ENCODE peak calls at places on chromosome 21, in ten cellular contexts. Y is testis; G is glutamatergic neuron; K is osteocyte; M is CD4-positive, alpha-beta T cell; D is GM13976; I is gastrocnemius medialis; C is ovary; L is adrenal gland; H is BJ. J is an unnamed sample.

GRCh38 chr21:27171704-27172103 is 204.8 kb upstream of the ADAMTS5 start:
- DNase-seq in Y (no peak), G (no peak), K (no peak), M (no peak), D (no peak), I (no peak), C (no peak), L (no peak), H (peak), J (no peak)

GRCh38 chr21:39564200-39564599 is 48.5 kb upstream of the B3GALT5 start:
- DNase-seq in Y (no peak), G (no peak), K (no peak), M (no peak), D (no peak), I (no peak), C (no peak), L (peak), H (no peak), J (no peak)

GRCh38 chr21:40053007-40053406 is 185.8 kb downstream of the PCP4 start:
- DNase-seq in Y (no peak), G (no peak), K (no peak), M (no peak), D (no peak), I (peak), C (no peak), L (peak), H (no peak), J (no peak)

GRCh38 chr21:37461494-37461893 is 94.9 kb downstream of the DYRK1A start:
- DNase-seq in Y (no peak), G (no peak), K (no peak), M (no peak), D (peak), I (no peak), C (no peak), L (no peak), H (no peak), J (no peak)

GRCh38 chr21:26116456-26117011 is 54.0 kb downstream of the APP start:
- DNase-seq in Y (no peak), G (no peak), K (no peak), M (no peak), D (no peak), I (no peak), C (no peak), L (no peak), H (peak), J (no peak)

GRCh38 chr21:25637846-25638245 is 1.2 kb upstream of the JAM2 start:
- DNase-seq in Y (peak), G (no peak), K (no peak), M (no peak), D (no peak), I (no peak), C (no peak), L (no peak), H (no peak), J (no peak)

GRCh38 chr21:42555756-42556438 is 42.2 kb downstream of the SLC37A1 start:
- DNase-seq in Y (no peak), G (peak), K (no peak), M (no peak), D (no peak), I (no peak), C (peak), L (peak), H (no peak), J (no peak)

GRCh38 chr21:16588433-16588860 is 858.7 kb downstream of the USP25 start:
- DNase-seq in Y (peak), G (peak), K (peak), M (no peak), D (no peak), I (peak), C (peak), L (peak), H (peak), J (peak)

GRCh38 chr21:39386194-39386593 is 37.3 kb upstream of the HMGN1 start:
- DNase-seq in Y (peak), G (no peak), K (no peak), M (peak), D (no peak), I (no peak), C (peak), L (peak), H (no peak), J (no peak)

GRCh38 chr21:25999935-26000582 is 170.5 kb downstream of the APP start:
- DNase-seq in Y (no peak), G (no peak), K (no peak), M (peak), D (no peak), I (no peak), C (no peak), L (no peak), H (no peak), J (no peak)

GRCh38 chr21:36109868-36110267 is 25.0 kb upstream of the CBR3 start:
- DNase-seq in Y (no peak), G (no peak), K (no peak), M (no peak), D (no peak), I (no peak), C (no peak), L (no peak), H (no peak), J (no peak)

GRCh38 chr21:36103434-36103833 is 31.4 kb upstream of the CBR3 start:
- DNase-seq in Y (no peak), G (no peak), K (no peak), M (no peak), D (no peak), I (no peak), C (no peak), L (no peak), H (no peak), J (no peak)

GRCh38 chr21:36100971-36101641 is 31.3 kb downstream of the CBR1 start:
- DNase-seq in Y (no peak), G (no peak), K (no peak), M (no peak), D (no peak), I (no peak), C (no peak), L (no peak), H (no peak), J (no peak)

GRCh38 chr21:36105327-36105842 is 29.5 kb upstream of the CBR3 start:
- DNase-seq in Y (no peak), G (no peak), K (no peak), M (no peak), D (no peak), I (no peak), C (no peak), L (no peak), H (no peak), J (no peak)

GRCh38 chr21:36104306-36105300 is 30.3 kb upstream of the CBR3 start:
- DNase-seq in Y (peak), G (peak), K (peak), M (peak), D (no peak), I (no peak), C (peak), L (no peak), H (no peak), J (peak)
- TF ChIP-seq CTCF in Y (peak), G (peak), K (peak), M (peak), D (peak), I (peak), C (no peak), L (peak), H (peak), J (peak)

GRCh38 chr21:33824156-33824941 is 91.3 kb downstream of the ATP5PO start:
- DNase-seq in Y (no peak), G (no peak), K (no peak), M (no peak), D (no peak), I (no peak), C (peak), L (no peak), H (no peak), J (no peak)
- TF ChIP-seq CTCF in Y (no peak), G (no peak), K (peak), M (no peak), D (no peak), I (no peak), C (no peak), L (no peak), H (no peak), J (no peak)

DNA sequence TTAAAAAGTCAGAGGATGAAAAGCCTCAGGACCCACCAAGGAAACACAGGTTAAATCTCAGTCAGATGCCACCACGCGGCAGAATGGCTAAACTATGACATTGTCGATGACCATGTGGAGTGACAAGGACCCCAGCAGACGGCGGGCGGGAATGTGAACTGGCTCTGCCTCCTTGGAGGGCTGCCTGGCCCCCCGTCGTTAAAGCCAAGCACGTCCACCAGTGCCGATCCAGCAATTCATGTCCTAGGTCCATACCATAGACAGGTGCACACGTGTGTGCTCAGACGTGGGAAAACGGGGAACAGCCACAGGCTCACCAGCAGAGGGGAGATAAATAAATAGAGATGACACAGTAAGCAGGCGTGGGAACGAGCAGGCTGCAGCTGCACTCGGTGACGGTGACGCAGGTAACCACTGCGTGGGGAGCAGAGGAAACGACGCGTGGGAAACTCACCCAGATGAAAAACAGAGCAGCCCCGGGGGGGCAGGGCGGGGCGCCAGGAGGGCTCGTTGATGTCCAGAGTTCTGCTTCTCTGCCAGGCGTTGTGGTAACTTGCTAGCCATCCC is 28.3 kb upstream of the PCBP3 start:
- DNase-seq in Y (no peak), G (no peak), K (no peak), M (peak), D (peak), I (no peak), C (peak), L (no peak), H (no peak), J (no peak)
- TF ChIP-seq CTCF in Y (no peak), G (no peak), K (no peak), M (no peak), D (no peak), I (no peak), C (no peak), L (no peak), H (no peak), J (no peak)

GRCh38 chr21:46295177-46295711 is 9.1 kb downstream of the YBEY start:
- DNase-seq in Y (no peak), G (no peak), K (no peak), M (no peak), D (no peak), I (no peak), C (no peak), L (no peak), H (no peak), J (no peak)

GRCh38 chr21:46297311-46298082 is 11.4 kb downstream of the YBEY start:
- DNase-seq in Y (peak), G (no peak), K (no peak), M (no peak), D (no peak), I (no peak), C (peak), L (no peak), H (no peak), J (peak)

GRCh38 chr21:46291561-46291960 is 5.4 kb downstream of the YBEY start:
- DNase-seq in Y (no peak), G (no peak), K (no peak), M (no peak), D (no peak), I (no peak), C (no peak), L (no peak), H (no peak), J (no peak)

GRCh38 chr21:46295996-46296752 is 10.0 kb downstream of the YBEY start:
- DNase-seq in Y (peak), G (no peak), K (no peak), M (peak), D (peak), I (peak), C (peak), L (peak), H (peak), J (no peak)

GRCh38 chr21:46294647-46295176 is 8.6 kb downstream of the YBEY start:
- DNase-seq in Y (no peak), G (no peak), K (no peak), M (no peak), D (peak), I (no peak), C (no peak), L (no peak), H (no peak), J (no peak)
- TF ChIP-seq CTCF in Y (no peak), G (no peak), K (no peak), M (no peak), D (no peak), I (no peak), C (no peak), L (no peak), H (no peak), J (no peak)

DNA sequence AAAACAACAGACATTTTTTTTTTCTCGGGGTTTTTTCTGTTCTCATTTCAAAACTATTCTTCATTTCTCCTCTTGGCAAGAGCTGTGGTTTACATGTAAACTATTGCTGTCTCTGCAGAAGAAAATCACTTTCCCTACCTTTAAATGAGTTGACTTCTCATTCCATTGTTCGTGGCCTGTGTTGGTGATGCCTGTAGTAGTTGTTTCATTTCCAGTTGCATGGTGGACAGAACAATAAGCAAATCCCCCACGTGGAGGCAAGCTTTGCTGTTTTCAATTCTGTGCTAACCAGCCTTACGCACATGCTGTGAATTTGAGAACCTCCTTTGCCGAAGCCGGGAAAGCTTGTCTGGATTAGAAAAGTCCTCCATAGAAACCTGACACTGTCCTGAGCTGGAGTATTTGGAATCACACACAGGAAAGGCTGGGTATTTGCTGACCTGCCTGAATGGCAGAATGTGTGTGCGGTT is 26.2 kb upstream of the MAP3K7CL start:
- DNase-seq in Y (no peak), G (no peak), K (no peak), M (no peak), D (peak), I (peak), C (no peak), L (no peak), H (no peak), J (no peak)
- TF ChIP-seq CTCF in Y (no peak), G (no peak), K (no peak), M (no peak), D (no peak), I (no peak), C (no peak), L (no peak), H (no peak), J (no peak)

J was measured in endothelial cell.